ENCODE peak calls at places on chromosomes 3 and 15, in six cellular contexts. One of them, this sample, is unnamed.

GRCh38 chr15:43146187-43146586 is 12.8 kb downstream of the TMEM62 start:
- DNase-seq in left lung: no peak
- DNase-seq in GM23248: no peak
- DNase-seq in HL-60: no peak
- DNase-seq in cardiac fibroblast: no peak
- DNase-seq in uterus: no peak
- DNase-seq in this sample: no peak

GRCh38 chr15:73287019-73287418 is 81.7 kb downstream of the HCN4 start:
- DNase-seq in uterus: no peak
- DNase-seq in left lung: no peak
- DNase-seq in HL-60: peak
- DNase-seq in cardiac fibroblast: no peak
- DNase-seq in GM23248: no peak
- DNase-seq in this sample: no peak

GRCh38 chr3:127141921-127142730 is 50.8 kb upstream of the PRR23E start:
- DNase-seq in uterus: no peak
- DNase-seq in HL-60: no peak
- DNase-seq in cardiac fibroblast: no peak
- DNase-seq in left lung: peak
- DNase-seq in GM23248: no peak
- DNase-seq in this sample: peak

GRCh38 chr3:100634493-100635272 is 25.3 kb downstream of the ADGRG7 start:
- DNase-seq in HL-60: no peak
- DNase-seq in left lung: no peak
- DNase-seq in GM23248: peak
- DNase-seq in uterus: no peak
- DNase-seq in cardiac fibroblast: peak
- DNase-seq in this sample: peak

GRCh38 chr15:79463043-79463780 is 31.1 kb downstream of the MINAR1 start:
- DNase-seq in left lung: no peak
- DNase-seq in GM23248: no peak
- DNase-seq in cardiac fibroblast: no peak
- DNase-seq in uterus: no peak
- DNase-seq in HL-60: no peak
- DNase-seq in this sample: no peak

GRCh38 chr3:104359546-104359945 is 1007.2 kb upstream of the ALCAM start:
- DNase-seq in cardiac fibroblast: peak
- DNase-seq in left lung: no peak
- DNase-seq in uterus: no peak
- DNase-seq in HL-60: no peak
- DNase-seq in GM23248: peak
- DNase-seq in this sample: peak

GRCh38 chr3:171284308-171285075 is 175.7 kb downstream of the TNIK start:
- DNase-seq in left lung: no peak
- DNase-seq in HL-60: no peak
- DNase-seq in GM23248: peak
- DNase-seq in uterus: peak
- DNase-seq in cardiac fibroblast: peak
- DNase-seq in this sample: peak

GRCh38 chr15:47523669-47524068 is 193.6 kb upstream of the SEMA6D start:
- DNase-seq in left lung: no peak
- DNase-seq in cardiac fibroblast: peak
- DNase-seq in uterus: no peak
- DNase-seq in HL-60: peak
- DNase-seq in GM23248: peak
- DNase-seq in this sample: peak

GRCh38 chr3:128385080-128385832 is 81.4 kb downstream of the DNAJB8 start:
- DNase-seq in HL-60: no peak
- DNase-seq in left lung: no peak
- DNase-seq in uterus: peak
- DNase-seq in cardiac fibroblast: peak
- DNase-seq in GM23248: peak
- DNase-seq in this sample: no peak

GRCh38 chr15:58947179-58947578 is 13.7 kb upstream of the SLTM start:
- DNase-seq in left lung: no peak
- DNase-seq in uterus: no peak
- DNase-seq in HL-60: no peak
- DNase-seq in GM23248: no peak
- DNase-seq in cardiac fibroblast: peak
- DNase-seq in this sample: no peak

GRCh38 chr3:76554717-76555116 is 485.2 kb upstream of the ROBO2 start:
- DNase-seq in GM23248: peak
- DNase-seq in uterus: no peak
- DNase-seq in left lung: no peak
- DNase-seq in HL-60: no peak
- DNase-seq in cardiac fibroblast: peak
- DNase-seq in this sample: no peak

GRCh38 chr15:44729394-44729913 is 6.9 kb upstream of the TRIM69 start:
- DNase-seq in left lung: peak
- DNase-seq in uterus: no peak
- DNase-seq in cardiac fibroblast: peak
- DNase-seq in HL-60: no peak
- DNase-seq in GM23248: no peak
- DNase-seq in this sample: no peak

GRCh38 chr3:124092811-124093210 is 100.9 kb upstream of the ROPN1 start:
- DNase-seq in uterus: no peak
- DNase-seq in left lung: no peak
- DNase-seq in cardiac fibroblast: no peak
- DNase-seq in GM23248: no peak
- DNase-seq in HL-60: no peak
- DNase-seq in this sample: no peak

GRCh38 chr15:75107905-75108838 is 84.8 kb downstream of the PPCDC start:
- DNase-seq in GM23248: peak
- DNase-seq in HL-60: peak
- DNase-seq in left lung: peak
- DNase-seq in uterus: no peak
- DNase-seq in cardiac fibroblast: peak
- DNase-seq in this sample: peak

GRCh38 chr3:24830230-24831152 is 335.8 kb upstream of the THRB start:
- DNase-seq in cardiac fibroblast: no peak
- DNase-seq in uterus: peak
- DNase-seq in HL-60: no peak
- DNase-seq in left lung: peak
- DNase-seq in GM23248: peak
- DNase-seq in this sample: no peak

GRCh38 chr3:187507905-187508304 is 139.7 kb downstream of the RTP4 start:
- DNase-seq in uterus: no peak
- DNase-seq in cardiac fibroblast: no peak
- DNase-seq in GM23248: no peak
- DNase-seq in HL-60: no peak
- DNase-seq in left lung: no peak
- DNase-seq in this sample: no peak

GRCh38 chr15:48798319-48798718 is 12.6 kb downstream of the CEP152 start:
- DNase-seq in GM23248: no peak
- DNase-seq in HL-60: no peak
- DNase-seq in left lung: no peak
- DNase-seq in cardiac fibroblast: no peak
- DNase-seq in uterus: no peak
- DNase-seq in this sample: no peak

GRCh38 chr3:69288161-69288895 is 97.6 kb downstream of the FRMD4B start:
- DNase-seq in left lung: no peak
- DNase-seq in uterus: no peak
- DNase-seq in GM23248: no peak
- DNase-seq in cardiac fibroblast: no peak
- DNase-seq in HL-60: no peak
- DNase-seq in this sample: peak

GRCh38 chr3:139388961-139389551 is 391 bp downstream of the COPB2 start:
- DNase-seq in uterus: no peak
- DNase-seq in cardiac fibroblast: no peak
- DNase-seq in HL-60: no peak
- DNase-seq in left lung: no peak
- DNase-seq in GM23248: peak
- DNase-seq in this sample: no peak

GRCh38 chr3:42747581-42747980 is 25.5 kb downstream of the CCDC13 start:
- DNase-seq in GM23248: no peak
- DNase-seq in cardiac fibroblast: no peak
- DNase-seq in HL-60: no peak
- DNase-seq in left lung: no peak
- DNase-seq in uterus: no peak
- DNase-seq in this sample: no peak

GRCh38 chr3:195540031-195540430 is 3.1 kb downstream of the PPP1R2 start:
- DNase-seq in uterus: no peak
- DNase-seq in GM23248: no peak
- DNase-seq in left lung: no peak
- DNase-seq in cardiac fibroblast: no peak
- DNase-seq in HL-60: no peak
- DNase-seq in this sample: no peak

GRCh38 chr3:143928541-143929255 is 42.9 kb upstream of the DIPK2A start:
- DNase-seq in uterus: no peak
- DNase-seq in cardiac fibroblast: no peak
- DNase-seq in left lung: no peak
- DNase-seq in HL-60: no peak
- DNase-seq in GM23248: no peak
- DNase-seq in this sample: no peak

DNA sequence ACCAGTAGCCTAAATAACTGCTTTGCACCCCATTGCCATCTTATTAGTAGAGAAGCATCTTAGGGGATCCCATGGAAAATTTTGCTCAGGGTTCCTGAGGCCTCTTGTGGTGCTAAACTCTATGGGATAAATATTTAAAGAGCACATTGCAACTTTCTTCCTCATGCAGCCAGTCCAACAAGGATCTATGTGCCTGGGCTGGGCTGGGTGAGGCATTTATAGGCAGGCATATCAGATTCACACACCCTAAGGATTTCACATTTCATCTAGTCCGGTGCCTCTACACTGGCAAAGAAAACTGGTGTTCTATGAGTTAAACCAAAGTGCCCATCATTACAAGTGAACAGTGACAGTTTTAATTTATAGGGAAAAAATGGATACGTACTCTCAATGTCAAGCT is 512.3 kb downstream of the EDEM1 start:
- DNase-seq in uterus: no peak
- DNase-seq in GM23248: no peak
- DNase-seq in cardiac fibroblast: no peak
- DNase-seq in left lung: no peak
- DNase-seq in HL-60: no peak
- DNase-seq in this sample: no peak
- H3K4me3 ChIP-seq in uterus: no peak
- H3K4me3 ChIP-seq in GM23248: no peak
- H3K4me3 ChIP-seq in cardiac fibroblast: no peak
- H3K4me3 ChIP-seq in left lung: no peak
- H3K4me3 ChIP-seq in HL-60: no peak
- H3K4me3 ChIP-seq in this sample: no peak

GRCh38 chr3:13281657-13282527 is 138.2 kb downstream of the NUP210 start:
- DNase-seq in cardiac fibroblast: no peak
- DNase-seq in uterus: peak
- DNase-seq in GM23248: no peak
- DNase-seq in HL-60: no peak
- DNase-seq in left lung: no peak
- DNase-seq in this sample: no peak
- H3K4me3 ChIP-seq in cardiac fibroblast: no peak
- H3K4me3 ChIP-seq in uterus: peak
- H3K4me3 ChIP-seq in GM23248: no peak
- H3K4me3 ChIP-seq in HL-60: no peak
- H3K4me3 ChIP-seq in left lung: peak
- H3K4me3 ChIP-seq in this sample: peak

GRCh38 chr15:67149068-67149841 is 83.9 kb downstream of the SMAD3 start:
- DNase-seq in left lung: no peak
- DNase-seq in GM23248: peak
- DNase-seq in HL-60: no peak
- DNase-seq in uterus: no peak
- DNase-seq in cardiac fibroblast: no peak
- DNase-seq in this sample: no peak

GRCh38 chr15:67146875-67147381 is 81.5 kb downstream of the SMAD3 start:
- DNase-seq in GM23248: peak
- DNase-seq in cardiac fibroblast: peak
- DNase-seq in uterus: peak
- DNase-seq in left lung: no peak
- DNase-seq in HL-60: no peak
- DNase-seq in this sample: peak

GRCh38 chr15:67147410-67147949 is 82.1 kb downstream of the SMAD3 start:
- DNase-seq in left lung: no peak
- DNase-seq in uterus: no peak
- DNase-seq in HL-60: no peak
- DNase-seq in cardiac fibroblast: no peak
- DNase-seq in GM23248: no peak
- DNase-seq in this sample: no peak

GRCh38 chr15:67149859-67150824 is 84.7 kb downstream of the SMAD3 start:
- DNase-seq in left lung: no peak
- DNase-seq in cardiac fibroblast: peak
- DNase-seq in uterus: peak
- DNase-seq in GM23248: peak
- DNase-seq in HL-60: peak
- DNase-seq in this sample: peak

DNA sequence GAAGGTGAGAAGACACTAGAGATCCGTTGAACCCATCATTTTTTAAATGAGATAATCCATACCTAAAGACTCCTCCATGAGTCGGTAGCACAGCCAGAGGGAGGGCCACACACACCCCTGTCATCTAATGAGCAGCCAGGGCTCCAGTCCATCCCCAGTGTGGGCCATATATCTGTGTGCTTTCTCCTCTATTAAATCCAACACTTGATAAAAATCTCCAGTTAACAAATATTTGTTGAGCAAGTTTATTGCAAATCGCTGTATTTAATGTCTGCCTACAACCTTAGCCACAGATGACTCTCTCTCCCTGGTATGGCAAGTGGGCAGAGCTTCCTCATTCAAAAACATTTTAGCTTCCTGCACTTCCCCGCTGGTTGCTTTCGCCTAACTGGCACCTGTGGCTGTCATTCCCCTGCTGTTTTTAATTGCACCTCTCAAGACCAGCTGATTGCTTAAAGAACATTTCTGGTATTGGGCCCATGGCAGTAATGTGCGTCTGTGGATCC is 82.8 kb downstream of the SMAD3 start:
- DNase-seq in GM23248: peak
- DNase-seq in HL-60: peak
- DNase-seq in cardiac fibroblast: peak
- DNase-seq in left lung: no peak
- DNase-seq in uterus: no peak
- DNase-seq in this sample: peak
- H3K4me3 ChIP-seq in GM23248: peak
- H3K4me3 ChIP-seq in HL-60: no peak
- H3K4me3 ChIP-seq in cardiac fibroblast: no peak
- H3K4me3 ChIP-seq in left lung: no peak
- H3K4me3 ChIP-seq in uterus: no peak
- H3K4me3 ChIP-seq in this sample: no peak

DNA sequence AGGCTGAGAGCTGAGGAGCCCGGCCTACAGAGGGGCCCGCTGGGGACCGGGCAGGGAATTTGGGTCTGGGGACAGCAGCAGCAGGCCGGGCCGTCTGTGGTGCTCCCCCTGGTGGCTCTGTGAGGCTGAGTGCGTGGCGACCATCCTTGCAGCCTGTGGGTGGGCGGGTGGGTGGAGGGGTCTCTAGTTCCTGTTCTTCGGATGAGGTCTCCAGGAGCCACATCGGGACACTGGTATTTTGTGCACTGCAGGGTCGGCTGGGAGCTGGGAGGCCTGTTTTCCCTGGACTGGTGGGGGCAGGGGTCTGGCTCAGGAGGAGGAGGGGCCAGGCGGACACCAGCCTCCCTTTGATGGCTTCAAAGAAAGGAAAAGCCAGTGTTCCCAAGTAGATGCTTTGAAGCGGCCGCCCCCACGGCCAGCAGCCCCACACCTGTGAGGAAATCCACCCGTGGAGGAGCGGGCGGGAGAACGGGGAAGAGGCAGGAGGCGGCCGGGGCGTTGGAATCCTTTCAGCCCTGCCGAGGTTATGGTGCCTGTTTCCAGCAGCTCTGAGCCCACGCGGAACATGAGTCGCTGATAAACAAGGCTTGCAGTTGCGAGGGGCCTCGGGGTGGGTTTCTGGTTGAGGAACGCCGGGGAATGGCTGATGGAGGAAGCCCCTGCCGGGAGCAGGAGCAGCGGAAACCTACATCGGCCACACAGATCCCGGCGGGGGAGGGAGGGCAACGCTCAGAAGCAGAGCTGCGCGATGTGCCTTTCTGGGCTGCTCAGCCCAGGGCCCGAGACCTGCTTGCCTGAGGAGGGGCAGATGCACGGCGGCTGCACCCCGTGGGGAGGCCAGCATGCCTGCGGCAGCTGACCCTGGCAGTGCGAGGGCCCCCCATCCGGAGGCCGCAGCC is 154.3 kb downstream of the NSMCE3 start:
- DNase-seq in GM23248: no peak
- DNase-seq in left lung: peak
- DNase-seq in cardiac fibroblast: no peak
- DNase-seq in HL-60: no peak
- DNase-seq in uterus: no peak
- DNase-seq in this sample: no peak
- H3K4me3 ChIP-seq in GM23248: no peak
- H3K4me3 ChIP-seq in left lung: no peak
- H3K4me3 ChIP-seq in cardiac fibroblast: peak
- H3K4me3 ChIP-seq in HL-60: no peak
- H3K4me3 ChIP-seq in uterus: peak
- H3K4me3 ChIP-seq in this sample: no peak